ENCODE peak calls at places on chromosomes 4 and X, in four cellular contexts. S, T, R and L are unnamed samples.

GRCh38 chrX:38287669-38288068 is 39.6 kb downstream of the RPGR start:
- DNase-seq in S (no peak), T (no peak), R (no peak), L (no peak)

GRCh38 chrX:24513416-24513815 is 48.3 kb downstream of the PDK3 start:
- DNase-seq in S (no peak), T (no peak), R (no peak), L (no peak)

GRCh38 chr4:7779194-7779768 is 160.4 kb downstream of the AFAP1 start:
- DNase-seq in S (no peak), T (no peak), R (no peak), L (no peak)

GRCh38 chr4:17717301-17717700 is 64.1 kb downstream of the FAM184B start:
- DNase-seq in S (no peak), T (no peak), R (no peak), L (no peak)

GRCh38 chr4:159267940-159268327 is 165.1 kb downstream of the RAPGEF2 start:
- DNase-seq in S (no peak), T (no peak), R (no peak), L (no peak)

GRCh38 chrX:147376601-147377387 is 534.9 kb upstream of the FMR1 start:
- DNase-seq in S (no peak), T (no peak), R (no peak), L (no peak)

GRCh38 chr4:44674471-44674870 is 3.7 kb upstream of the GUF1 start:
- DNase-seq in S (no peak), T (no peak), R (no peak), L (no peak)

GRCh38 chr4:89306486-89307184 is 965 bp downstream of the GPRIN3 start:
- DNase-seq in S (no peak), T (peak; percentile 68), R (no peak), L (no peak)

GRCh38 chrX:14409341-14409740 is 120.0 kb upstream of the GLRA2 start:
- DNase-seq in S (no peak), T (peak; percentile 2), R (peak; percentile 40), L (no peak)

GRCh38 chrX:41293269-41293668 is 40.7 kb upstream of the DDX3X start:
- DNase-seq in S (peak; percentile 44), T (peak; percentile 53), R (peak; percentile 11), L (no peak)

GRCh38 chrX:427812-428725 is 41.4 kb upstream of the PPP2R3B start:
- DNase-seq in S (peak; percentile 71), T (peak; percentile 74), R (peak; percentile 19), L (no peak)

GRCh38 chr4:56658410-56659003 is 22.6 kb downstream of the HOPX start:
- DNase-seq in S (no peak), T (no peak), R (no peak), L (no peak)

DNA sequence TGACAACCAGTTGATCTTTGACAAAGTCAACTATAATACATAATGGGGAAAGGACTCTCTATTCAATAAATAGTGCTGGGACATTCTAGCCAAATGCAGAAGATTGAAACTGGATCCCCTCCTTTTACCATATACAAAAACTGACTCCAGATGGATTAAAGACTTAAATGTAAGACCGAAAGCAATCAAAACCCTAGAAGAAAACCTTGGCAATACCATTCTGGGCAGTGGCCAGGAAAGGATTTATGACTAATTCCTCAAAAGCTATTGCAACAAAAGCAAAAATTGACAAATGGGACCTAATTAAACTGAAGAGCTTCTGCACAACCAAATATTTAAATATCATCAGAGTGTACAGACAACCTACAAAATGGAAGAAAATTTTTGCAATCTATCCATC is 185.1 kb downstream of the NPNT start:
- DNase-seq in S (no peak), T (no peak), R (no peak), L (no peak)
- TF ChIP-seq NR3C1 in S (no peak), T (no peak), R (no peak), L (no peak)

GRCh38 chr4:151801547-151802516 is 41.0 kb upstream of the GATB start:
- DNase-seq in S (peak; percentile 72), T (peak; percentile 52), R (peak; percentile 25), L (peak; percentile 73)
- TF ChIP-seq NR3C1 in S (no peak), T (no peak), R (no peak), L (no peak)

GRCh38 chrX:150475466-150475865 is 93.0 kb upstream of the MTM1 start:
- DNase-seq in S (no peak), T (no peak), R (no peak), L (no peak)
- TF ChIP-seq NR3C1 in S (no peak), T (no peak), R (no peak), L (no peak)

GRCh38 chrX:12814434-12814833 is 23.2 kb downstream of the PRPS2 start:
- DNase-seq in S (peak; percentile 28), T (peak; percentile 59), R (peak; percentile 29), L (peak; percentile 22)
- TF ChIP-seq NR3C1 in S (no peak), T (no peak), R (no peak), L (no peak)

GRCh38 chr4:94472056-94472826 is 20.5 kb downstream of the PDLIM5 start:
- DNase-seq in S (no peak), T (no peak), R (peak; percentile 41), L (no peak)
- TF ChIP-seq NR3C1 in S (no peak), T (no peak), R (no peak), L (no peak)

DNA sequence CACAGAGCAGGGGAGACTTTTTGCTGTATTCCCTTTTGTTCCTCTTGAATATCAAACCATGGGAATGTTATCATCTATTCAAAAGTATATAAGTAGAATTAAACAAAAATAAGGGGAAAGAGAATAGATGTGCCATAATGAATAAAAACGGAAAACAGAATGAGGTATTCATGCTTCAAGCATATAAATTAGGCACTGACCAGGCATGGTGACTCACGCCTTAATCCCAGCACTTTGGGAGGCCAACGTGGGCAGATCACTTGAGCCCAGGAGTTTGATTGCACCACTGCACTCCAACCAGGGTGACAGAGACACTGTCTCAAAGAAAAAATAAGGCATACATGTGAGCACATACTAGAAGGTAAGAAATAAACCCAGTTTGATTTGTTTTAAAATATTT is 16.3 kb upstream of the NEUROG2 start:
- DNase-seq in S (no peak), T (no peak), R (no peak), L (no peak)
- TF ChIP-seq NR3C1 in S (no peak), T (no peak), R (no peak), L (no peak)

DNA sequence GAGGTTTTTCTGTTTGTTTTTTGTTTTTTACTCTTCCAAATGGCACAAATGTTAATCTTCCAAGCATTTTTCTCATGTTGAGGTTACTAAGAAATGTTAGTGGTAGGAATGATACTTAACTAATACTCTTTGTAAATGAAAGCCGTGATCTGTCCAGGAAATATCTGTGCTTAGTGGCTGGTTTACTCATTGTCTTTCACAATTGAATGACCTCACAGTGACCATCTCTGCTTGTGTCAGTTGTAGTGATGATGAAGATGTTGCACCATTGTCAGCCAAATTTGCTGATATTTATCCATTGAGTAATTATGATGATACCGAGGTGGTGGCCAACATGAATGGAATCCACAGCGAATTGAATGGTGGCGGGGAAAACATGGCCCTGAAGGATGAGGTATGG is 93.5 kb downstream of the TNIP2 start:
- DNase-seq in S (no peak), T (peak; percentile 6), R (no peak), L (no peak)
- TF ChIP-seq NR3C1 in S (no peak), T (no peak), R (no peak), L (no peak)

DNA sequence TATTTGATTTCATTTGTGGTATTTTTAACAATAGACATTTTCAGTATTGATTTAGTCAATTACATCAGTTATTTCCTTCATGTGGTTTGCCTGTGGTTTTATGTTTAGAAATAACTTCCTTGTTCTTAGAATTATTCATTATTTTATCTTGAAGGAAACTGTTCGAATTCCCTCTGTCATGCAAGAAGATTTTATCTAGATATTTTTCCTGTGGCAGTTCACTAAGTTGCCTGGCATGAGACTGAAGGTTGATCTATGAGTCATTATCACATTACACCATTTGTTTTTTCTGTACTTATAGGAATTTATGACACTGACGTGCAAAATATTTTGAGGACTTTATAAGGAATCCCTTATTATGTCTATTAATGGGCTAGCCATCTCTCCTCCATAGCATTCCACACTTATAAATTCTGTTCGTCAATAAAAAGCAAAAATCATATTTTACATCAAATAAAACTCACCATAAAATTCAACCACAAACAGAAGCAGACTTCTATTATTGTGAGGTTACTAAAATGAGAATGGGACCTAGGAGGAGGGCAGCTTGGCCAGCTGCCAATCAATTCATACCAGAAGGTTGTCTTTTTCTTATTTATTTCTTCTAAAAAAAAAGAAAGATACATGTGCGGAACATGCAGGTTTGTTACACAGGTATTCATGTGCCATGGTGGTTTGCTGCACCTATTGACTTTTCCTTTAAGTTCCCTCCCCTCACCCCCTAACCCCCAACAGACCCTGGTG is 179.0 kb downstream of the KCNIP4 start:
- DNase-seq in S (no peak), T (peak; percentile 26), R (no peak), L (no peak)
- TF ChIP-seq NR3C1 in S (no peak), T (no peak), R (no peak), L (no peak)